ENCODE peak calls at places on chromosomes 4 and X, in six cellular contexts. P is right cardiac atrium, C is left lung, F is H7, O is T-helper 2 cell, G is activated T-cell treated with anti-CD3 and anti-CD28 coated beads for 24 hours. N is an unnamed sample.
A peak's percentile ranks its signal among the peaks of the same experiment; 100 is the strongest.

GRCh38 chr4:34181311-34181808 is 2063.0 kb downstream of the ARAP2 start:
- DNase-seq in P (no peak), C (no peak), F (no peak), O (no peak), G (no peak), N (no peak)

GRCh38 chr4:107034091-107034698 is 1.9 kb downstream of the DKK2 start:
- DNase-seq in P (peak; percentile 56), C (no peak), F (peak; percentile 68), O (no peak), G (no peak), N (peak; percentile 64)

GRCh38 chr4:111027526-111027925 is 404.6 kb upstream of the PITX2 start:
- DNase-seq in P (no peak), C (no peak), F (no peak), O (no peak), G (no peak), N (no peak)

GRCh38 chr4:184755278-184755677 is 21.4 kb upstream of the CENPU start:
- DNase-seq in P (no peak), C (no peak), F (no peak), O (no peak), G (no peak), N (no peak)

GRCh38 chr4:7831330-7831729 is 108.3 kb downstream of the AFAP1 start:
- DNase-seq in P (no peak), C (no peak), F (no peak), O (peak; percentile 13), G (peak; percentile 39), N (no peak)

GRCh38 chr4:155433636-155434360 is 57.0 kb upstream of the MAP9 start:
- DNase-seq in P (no peak), C (no peak), F (no peak), O (no peak), G (no peak), N (no peak)

GRCh38 chr4:16196482-16197393 is 29.5 kb downstream of the TAPT1 start:
- DNase-seq in P (no peak), C (no peak), F (peak; percentile 38), O (no peak), G (no peak), N (peak; percentile 39)

GRCh38 chr4:139457318-139457717 is 3.4 kb downstream of the RAB33B start:
- DNase-seq in P (no peak), C (no peak), F (no peak), O (no peak), G (no peak), N (no peak)

GRCh38 chrX:130091976-130092522 is 18.2 kb downstream of the ELF4 start:
- DNase-seq in P (peak; percentile 70), C (peak; percentile 77), F (peak; percentile 84), O (peak; percentile 77), G (peak; percentile 67), N (no peak)

GRCh38 chr4:99803702-99804101 is 12.9 kb upstream of the DAPP1 start:
- DNase-seq in P (no peak), C (no peak), F (no peak), O (no peak), G (no peak), N (no peak)

GRCh38 chrX:11558972-11559371 is 106.7 kb downstream of the ARHGAP6 start:
- DNase-seq in P (no peak), C (no peak), F (peak; percentile 40), O (peak; percentile 24), G (peak; percentile 22), N (no peak)

GRCh38 chrX:323721-324628 is 5.4 kb upstream of the GTPBP6 start:
- DNase-seq in P (peak; percentile 77), C (peak; percentile 76), F (no peak), O (peak; percentile 55), G (no peak), N (no peak)

GRCh38 chr4:121411151-121411744 is 30.4 kb upstream of the QRFPR start:
- DNase-seq in P (no peak), C (no peak), F (no peak), O (no peak), G (no peak), N (no peak)

GRCh38 chr4:176437756-176438155 is 118.0 kb downstream of the SPCS3 start:
- DNase-seq in P (no peak), C (no peak), F (no peak), O (no peak), G (no peak), N (no peak)

GRCh38 chrX:119655125-119655524 is 37.8 kb downstream of the SEPTIN6 start:
- DNase-seq in P (no peak), C (no peak), F (no peak), O (no peak), G (peak; percentile 43), N (no peak)

N was measured in neuronal stem cell.